ENCODE peak calls at places on chromosome 11, in six cellular contexts. N, J, K, W, M and F are unnamed samples.
A peak's percentile ranks its signal among the peaks of the same experiment; 100 is the strongest.

GRCh38 chr11:117073539-117073938 is 24.7 kb downstream of the SIK3 start:
- DNase-seq in N (no peak), J (no peak), K (no peak), W (no peak), M (no peak), F (peak; percentile 42)

GRCh38 chr11:17475666-17476316 is 854 bp downstream of the ABCC8 start:
- DNase-seq in N (no peak), J (no peak), K (no peak), W (no peak), M (no peak), F (no peak)

GRCh38 chr11:36362902-36363301 is 66.8 kb downstream of the PRR5L start:
- DNase-seq in N (no peak), J (no peak), K (no peak), W (no peak), M (no peak), F (no peak)

GRCh38 chr11:111320728-111321568 is 22.6 kb downstream of the POU2AF3 start:
- DNase-seq in N (no peak), J (no peak), K (no peak), W (no peak), M (no peak), F (no peak)

GRCh38 chr11:8658210-8658968 is 24.1 kb downstream of the TRIM66 start:
- DNase-seq in N (no peak), J (no peak), K (no peak), W (no peak), M (no peak), F (no peak)

GRCh38 chr11:9169595-9170295 is 78.3 kb upstream of the SCUBE2 start:
- DNase-seq in N (no peak), J (no peak), K (no peak), W (no peak), M (no peak), F (peak; percentile 52)

GRCh38 chr11:3178349-3178748 is 13.2 kb upstream of the OSBPL5 start:
- DNase-seq in N (no peak), J (no peak), K (no peak), W (no peak), M (no peak), F (peak; percentile 5)

GRCh38 chr11:70605846-70606245 is 207.5 kb downstream of the CTTN start:
- DNase-seq in N (no peak), J (no peak), K (no peak), W (no peak), M (no peak), F (no peak)

GRCh38 chr11:119347242-119347641 is 737 bp upstream of the MFRP start:
- DNase-seq in N (no peak), J (no peak), K (no peak), W (no peak), M (no peak), F (no peak)

GRCh38 chr11:46296520-46297448 is 19.3 kb downstream of the CREB3L1 start:
- DNase-seq in N (no peak), J (peak; percentile 19), K (no peak), W (no peak), M (peak; percentile 79), F (no peak)

GRCh38 chr11:12508151-12508740 is 130.9 kb downstream of the PARVA start:
- DNase-seq in N (no peak), J (no peak), K (no peak), W (no peak), M (peak; percentile 61), F (no peak)

GRCh38 chr11:87012673-87013072 is 25.1 kb upstream of the TMEM135 start:
- DNase-seq in N (no peak), J (no peak), K (no peak), W (no peak), M (no peak), F (no peak)

GRCh38 chr11:116725434-116726221 is 47.2 kb downstream of the BUD13 start:
- DNase-seq in N (no peak), J (no peak), K (no peak), W (no peak), M (no peak), F (no peak)

GRCh38 chr11:111923351-111923788 is 4.7 kb downstream of the C11orf52 start:
- DNase-seq in N (no peak), J (no peak), K (no peak), W (no peak), M (no peak), F (no peak)

GRCh38 chr11:71060358-71060757 is 192.0 kb downstream of the SHANK2 start:
- DNase-seq in N (no peak), J (no peak), K (no peak), W (no peak), M (no peak), F (no peak)

GRCh38 chr11:110759972-110760381 is 47.7 kb upstream of the ARHGAP20 start:
- DNase-seq in N (peak; percentile 35), J (no peak), K (no peak), W (no peak), M (no peak), F (peak; percentile 25)

GRCh38 chr11:133966924-133967598 is 10.3 kb upstream of the IGSF9B start:
- DNase-seq in N (peak; percentile 29), J (no peak), K (no peak), W (peak; percentile 82), M (peak; percentile 42), F (no peak)

GRCh38 chr11:66347425-66348276 is at the start of gene B4GAT1:
- DNase-seq in N (peak; percentile 90), J (peak; percentile 98), K (peak; percentile 92), W (peak; percentile 90), M (peak; percentile 88), F (peak; percentile 87)

GRCh38 chr11:2100361-2101170 is 38.6 kb downstream of the IGF2 start:
- DNase-seq in N (no peak), J (no peak), K (no peak), W (peak; percentile 74), M (peak; percentile 55), F (peak; percentile 35)

GRCh38 chr11:118917488-118918127 is 8.1 kb downstream of the BCL9L start:
- DNase-seq in N (peak; percentile 84), J (peak; percentile 52), K (peak; percentile 93), W (peak; percentile 86), M (peak; percentile 74), F (peak; percentile 86)

GRCh38 chr11:125982348-125982730 is 36.5 kb downstream of the VSIG10L2 start:
- DNase-seq in N (no peak), J (no peak), K (no peak), W (no peak), M (no peak), F (no peak)

GRCh38 chr11:61797263-61797944 is 4.7 kb downstream of the FEN1 start:
- DNase-seq in N (peak; percentile 82), J (peak; percentile 88), K (peak; percentile 85), W (no peak), M (peak; percentile 82), F (peak; percentile 75)

GRCh38 chr11:113022267-113022666 is 61.0 kb downstream of the NCAM1 start:
- DNase-seq in N (no peak), J (no peak), K (no peak), W (no peak), M (no peak), F (no peak)

GRCh38 chr11:10742460-10743208 is 8.4 kb upstream of the CTR9 start:
- DNase-seq in N (peak; percentile 38), J (peak; percentile 85), K (no peak), W (no peak), M (no peak), F (peak; percentile 65)

GRCh38 chr11:122863704-122864326 is 18.7 kb upstream of the JHY start:
- DNase-seq in N (peak; percentile 29), J (peak; percentile 80), K (no peak), W (no peak), M (peak; percentile 31), F (peak; percentile 28)

DNA sequence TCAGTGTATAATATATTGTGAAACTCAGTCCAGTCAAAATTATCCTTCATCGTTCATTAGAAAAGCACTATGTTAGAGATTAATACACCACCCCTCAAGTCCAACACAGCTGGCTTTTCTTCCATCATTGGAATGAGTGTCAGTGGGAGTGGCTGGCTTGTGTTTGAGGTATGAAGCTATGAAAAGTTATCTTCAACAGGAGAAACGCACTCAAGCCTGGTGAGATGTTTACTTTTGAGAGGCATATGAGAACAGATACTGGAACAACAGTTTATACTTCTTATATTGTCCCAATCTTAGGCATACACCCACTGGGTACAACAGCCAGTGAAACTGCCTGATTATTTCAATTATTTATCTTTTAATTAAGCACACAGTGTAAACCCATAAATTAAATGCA is 34.3 kb downstream of the PLEKHB1 start:
- DNase-seq in N (no peak), J (no peak), K (no peak), W (no peak), M (no peak), F (no peak)
- H3K36me3 ChIP-seq in N (no peaks in the 10 kb centered on the region), J (peaks cover 12% of the 10 kb centered on the region), K (peaks cover 34% of the 10 kb centered on the region), W (peaks cover 3% of the 10 kb centered on the region), M (no peaks in the 10 kb centered on the region), F (peaks cover 15% of the 10 kb centered on the region)

DNA sequence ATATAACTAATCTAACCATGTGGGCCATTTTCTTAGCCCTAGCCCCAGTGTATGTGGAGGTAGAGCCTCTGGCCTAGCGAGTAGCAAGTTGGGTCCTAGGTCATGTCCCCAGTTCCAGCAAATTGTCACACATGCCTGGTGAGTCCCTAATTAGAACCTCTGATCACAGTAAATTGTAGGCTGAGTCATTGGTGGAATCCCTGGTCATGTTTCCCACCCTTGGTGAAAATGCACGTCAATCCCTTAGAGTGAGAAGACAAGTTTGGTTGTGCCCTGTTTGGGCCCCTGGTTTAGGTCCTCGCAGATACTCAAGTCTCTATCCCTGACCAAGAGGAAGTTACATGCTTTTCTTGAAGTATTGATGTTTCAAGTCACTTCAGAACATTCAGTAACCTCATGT is 46.7 kb downstream of the ATM start:
- DNase-seq in N (no peak), J (no peak), K (no peak), W (no peak), M (no peak), F (no peak)
- H3K36me3 ChIP-seq in N (no peaks in the 10 kb centered on the region), J (peaks cover 21% of the 10 kb centered on the region), K (peaks cover 51% of the 10 kb centered on the region), W (no peaks in the 10 kb centered on the region), M (no peaks in the 10 kb centered on the region), F (peaks cover 1% of the 10 kb centered on the region)

GRCh38 chr11:120473486-120473885 is 38.1 kb upstream of the GRIK4 start:
- DNase-seq in N (no peak), J (no peak), K (no peak), W (no peak), M (no peak), F (no peak)
- H3K36me3 ChIP-seq in N (peaks cover 4% of the 10 kb centered on the region), J (peaks cover 18% of the 10 kb centered on the region), K (peaks cover 81% of the 10 kb centered on the region), W (peaks cover 6% of the 10 kb centered on the region), M (no peaks in the 10 kb centered on the region), F (peaks cover 12% of the 10 kb centered on the region)

GRCh38 chr11:93718057-93718563 is 23.2 kb downstream of the TAF1D start:
- DNase-seq in N (no peak), J (no peak), K (no peak), W (no peak), M (no peak), F (no peak)

GRCh38 chr11:93715797-93716396 is 25.4 kb downstream of the TAF1D start:
- DNase-seq in N (no peak), J (no peak), K (no peak), W (no peak), M (no peak), F (no peak)

GRCh38 chr11:93717501-93717900 is 23.8 kb downstream of the TAF1D start:
- DNase-seq in N (no peak), J (no peak), K (no peak), W (no peak), M (no peak), F (no peak)

GRCh38 chr11:93710239-93710638 is 31.1 kb downstream of the TAF1D start:
- DNase-seq in N (no peak), J (no peak), K (no peak), W (no peak), M (no peak), F (no peak)

DNA sequence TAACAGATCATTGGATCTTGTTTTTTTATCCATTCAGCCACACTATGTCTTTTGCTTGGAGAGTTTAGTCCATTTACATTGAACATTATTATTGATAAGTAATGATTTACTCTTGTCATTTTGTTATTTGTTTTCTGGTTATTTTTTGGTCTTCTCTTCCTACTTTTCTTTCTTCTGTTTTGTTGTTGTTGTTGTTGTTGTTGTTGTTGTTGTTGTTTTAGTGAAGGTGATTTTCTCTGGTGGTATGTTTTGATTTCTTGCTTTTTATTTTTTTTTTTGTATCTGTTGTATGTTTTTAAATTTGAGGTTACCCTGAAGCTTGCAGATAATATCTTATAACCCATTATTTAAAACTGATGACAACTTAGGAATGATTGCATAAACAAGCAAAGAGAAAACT is 28.6 kb downstream of the TAF1D start:
- DNase-seq in N (no peak), J (no peak), K (no peak), W (no peak), M (no peak), F (no peak)
- H3K36me3 ChIP-seq in N (no peaks in the 10 kb centered on the region), J (peaks cover 67% of the 10 kb centered on the region), K (peaks cover 29% of the 10 kb centered on the region), W (no peaks in the 10 kb centered on the region), M (no peaks in the 10 kb centered on the region), F (peaks cover 6% of the 10 kb centered on the region)